ENCODE peak calls at places on chromosomes 4 and X, in four cellular contexts. E is K562, O is IMR-90, J is HepG2. F is an unnamed sample.

GRCh38 chr4:38366451-38366850 is 297.5 kb upstream of the KLF3 start:
- DNase-seq in E (no peak), O (no peak), J (no peak), F (no peak)

GRCh38 chrX:37976153-37976552 is 30.2 kb upstream of the SYTL5 start:
- DNase-seq in E (no peak), O (peak; percentile 5), J (no peak), F (no peak)

GRCh38 chr4:7699040-7699439 is 240.6 kb downstream of the AFAP1 start:
- DNase-seq in E (no peak), O (peak; percentile 86), J (no peak), F (no peak)

GRCh38 chr4:7477695-7478094 is 43.0 kb upstream of the PSAPL1 start:
- DNase-seq in E (no peak), O (no peak), J (no peak), F (no peak)

GRCh38 chrX:93791304-93791703 is 117.3 kb downstream of the FAM133A start:
- DNase-seq in E (no peak), O (no peak), J (no peak), F (no peak)

GRCh38 chrX:45749375-45749774 is 548.7 kb upstream of the DIPK2B start:
- DNase-seq in E (no peak), O (no peak), J (no peak), F (no peak)

GRCh38 chr4:14856076-14856926 is 146.0 kb upstream of the CPEB2 start:
- DNase-seq in E (peak; percentile 89), O (peak; percentile 100), J (peak; percentile 4), F (peak; percentile 65)

GRCh38 chr4:84582988-84583870 is at the start of gene CDS1:
- DNase-seq in E (peak; percentile 18), O (no peak), J (no peak), F (peak; percentile 6)

GRCh38 chr4:89829470-89830138 is 7.4 kb downstream of the SNCA start:
- DNase-seq in E (no peak), O (no peak), J (peak; percentile 20), F (no peak)

GRCh38 chr4:79862842-79863241 is 210.2 kb downstream of the ANTXR2 start:
- DNase-seq in E (no peak), O (no peak), J (no peak), F (no peak)

GRCh38 chrX:16075087-16075486 is 48.3 kb upstream of the GRPR start:
- DNase-seq in E (no peak), O (peak; percentile 8), J (no peak), F (no peak)

GRCh38 chrX:41973208-41973607 is 49.9 kb upstream of the CASK start:
- DNase-seq in E (no peak), O (no peak), J (no peak), F (no peak)

GRCh38 chr4:188417181-188417580 is 277.9 kb downstream of the TRIML1 start:
- DNase-seq in E (no peak), O (peak; percentile 15), J (peak; percentile 15), F (no peak)

GRCh38 chr4:106530034-106530361 is 161.4 kb upstream of the GIMD1 start:
- DNase-seq in E (no peak), O (no peak), J (no peak), F (no peak)

GRCh38 chr4:26343041-26343403 is 22.2 kb downstream of the RBPJ start:
- DNase-seq in E (no peak), O (peak; percentile 50), J (no peak), F (no peak)

GRCh38 chrX:38312436-38312835 is 14.9 kb downstream of the RPGR start:
- DNase-seq in E (no peak), O (peak; percentile 84), J (no peak), F (peak; percentile 40)

GRCh38 chr4:97938141-97938540 is 205.1 kb downstream of the STPG2 start:
- DNase-seq in E (no peak), O (no peak), J (no peak), F (no peak)

DNA sequence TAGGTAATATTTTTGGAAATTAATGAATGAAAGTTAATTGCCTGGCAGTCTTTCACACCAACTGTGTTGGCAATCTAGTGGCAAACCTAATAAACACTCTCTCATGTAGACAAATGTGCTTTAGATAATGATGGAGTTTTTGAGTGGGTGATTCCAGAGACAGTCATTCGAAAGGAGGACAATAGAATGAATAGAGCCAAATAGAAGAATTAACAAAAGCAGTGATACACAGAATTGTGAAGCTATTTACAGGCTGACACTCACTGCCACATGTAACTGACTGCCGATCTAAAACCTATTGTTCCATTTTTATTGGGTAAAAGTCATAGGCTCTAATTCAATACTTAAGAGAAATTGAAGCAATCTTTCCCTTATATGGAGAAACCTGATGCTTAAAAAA is 338.5 kb downstream of the PCDH7 start:
- DNase-seq in E (no peak), O (no peak), J (no peak), F (no peak)
- TF ChIP-seq MAZ in E (no peak), O (no peak), J (no peak), F (no peak)

GRCh38 chr4:128061566-128062536 is 739 bp downstream of the LARP1B start:
- DNase-seq in E (peak; percentile 56), O (peak; percentile 15), J (peak; percentile 64), F (peak; percentile 71)

GRCh38 chr4:128060620-128061565 is at the start of gene LARP1B:
- DNase-seq in E (peak; percentile 97), O (peak; percentile 95), J (peak; percentile 91), F (peak; percentile 94)

GRCh38 chr4:128056396-128056795 is 4.7 kb upstream of the LARP1B start:
- DNase-seq in E (no peak), O (no peak), J (no peak), F (no peak)

GRCh38 chr4:128060130-128060619 is 937 bp upstream of the LARP1B start:
- DNase-seq in E (peak; percentile 13), O (peak; percentile 6), J (no peak), F (no peak)
- TF ChIP-seq SMC3 in E (no peak), O (no peak), J (no peak), F (no peak)

DNA sequence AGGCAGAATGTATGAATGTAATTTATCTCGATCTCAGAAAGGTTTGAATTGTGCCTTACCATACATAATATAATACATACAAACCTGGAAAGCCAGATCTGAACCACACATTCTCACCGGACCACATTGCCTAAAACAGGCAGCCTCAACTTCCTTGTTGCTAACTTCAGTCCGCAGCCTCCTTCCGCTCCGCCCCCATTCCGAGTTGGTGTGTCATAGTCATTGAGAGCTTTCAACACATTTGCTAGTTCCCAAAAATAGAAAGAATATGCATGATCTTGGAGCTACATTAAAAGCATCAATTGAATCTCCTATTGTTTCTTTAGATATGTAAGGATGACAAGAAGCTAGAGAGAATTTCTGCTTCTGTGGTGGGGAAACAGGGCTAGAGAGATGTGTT is 127.2 kb downstream of the ARHGEF9 start:
- DNase-seq in E (no peak), O (peak; percentile 78), J (no peak), F (no peak)
- TF ChIP-seq MAZ in E (no peak), O (no peak), J (no peak), F (no peak)

DNA sequence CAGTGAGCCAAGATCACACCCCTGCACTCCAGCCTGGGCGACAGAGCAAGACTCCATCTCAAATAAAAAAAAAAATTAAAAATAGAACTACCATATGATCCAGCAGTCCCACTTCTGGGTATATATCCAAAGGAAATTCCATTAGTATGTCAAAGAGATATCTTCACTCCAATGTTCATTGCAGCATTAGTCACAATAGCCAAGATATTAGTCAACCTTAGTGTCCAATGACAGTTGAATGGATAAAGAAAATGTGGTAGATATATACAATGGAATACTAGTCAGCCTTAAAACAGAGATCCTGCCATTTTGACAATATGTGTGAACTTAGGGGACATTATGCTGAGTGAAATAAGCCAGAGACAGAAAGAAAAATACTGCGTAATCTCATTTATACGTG is 49.4 kb downstream of the C4orf46 start:
- DNase-seq in E (no peak), O (peak; percentile 34), J (no peak), F (no peak)
- TF ChIP-seq SMC3 in E (no peak), O (no peak), J (no peak), F (no peak)